ENCODE peak calls at places on chromosomes 3 and 15, in nine cellular contexts. G, Y, J, E, O, H, Q, I and X are unnamed samples.
A peak's percentile ranks its signal among the peaks of the same experiment; 100 is the strongest.

GRCh38 chr3:49609314-49609713 is 55.0 kb downstream of the BSN start:
- DNase-seq in G (no peak), I (no peak), O (no peak), J (no peak), H (no peak), Y (no peak), Q (peak; percentile 17), E (no peak), X (no peak)

GRCh38 chr15:72782993-72783562 is 480 bp downstream of the ADPGK start:
- DNase-seq in J (peak; percentile 55), Q (no peak), E (peak; percentile 69), Y (no peak), O (peak; percentile 66), I (peak; percentile 74), G (no peak), H (no peak), X (no peak)

GRCh38 chr3:126999383-126999782 is 16.5 kb downstream of the PLXNA1 start:
- DNase-seq in E (no peak), Q (no peak), I (no peak), Y (no peak), G (no peak), H (no peak), O (no peak), J (no peak), X (no peak)

GRCh38 chr3:168249539-168250414 is 154.1 kb upstream of the GOLIM4 start:
- DNase-seq in Y (peak; percentile 90), G (peak; percentile 28), J (peak; percentile 74), O (peak; percentile 32), H (peak; percentile 95), I (peak; percentile 91), Q (peak; percentile 73), E (peak; percentile 70), X (no peak)

GRCh38 chr3:52056521-52056967 is at the start of gene DUSP7:
- DNase-seq in J (peak; percentile 79), G (no peak), E (peak; percentile 82), Q (peak; percentile 84), O (peak; percentile 91), I (peak; percentile 80), H (no peak), Y (peak; percentile 82), X (peak; percentile 41)

GRCh38 chr3:16290007-16290826 is 25.2 kb downstream of the OXNAD1 start:
- DNase-seq in G (peak; percentile 40), J (no peak), H (no peak), I (peak; percentile 32), E (no peak), Y (peak; percentile 50), Q (no peak), O (no peak), X (peak; percentile 52)

GRCh38 chr3:24598691-24599090 is 104.0 kb upstream of the THRB start:
- DNase-seq in O (no peak), Y (no peak), G (no peak), E (no peak), H (no peak), J (no peak), Q (no peak), I (no peak), X (no peak)

GRCh38 chr15:88535100-88535499 is 11.4 kb downstream of the DET1 start:
- DNase-seq in E (no peak), Y (no peak), J (no peak), Q (no peak), H (no peak), G (no peak), O (no peak), I (no peak), X (no peak)

GRCh38 chr3:131549340-131549739 is 46.6 kb upstream of the MRPL3 start:
- DNase-seq in Q (no peak), Y (no peak), J (no peak), E (no peak), I (peak; percentile 46), O (no peak), H (no peak), G (no peak), X (no peak)
- TF ChIP-seq CTCF in Q (no peak), Y (peak; percentile 35), J (peak; percentile 17), E (no peak), I (peak; percentile 73), O (peak; percentile 28), H (peak; percentile 49), G (peak; percentile 22), X (no peak)

GRCh38 chr15:70266412-70267089 is 168.8 kb upstream of the TLE3 start:
- DNase-seq in H (no peak), G (peak; percentile 49), J (peak; percentile 79), O (no peak), E (peak; percentile 81), Q (peak; percentile 90), I (no peak), Y (no peak), X (no peak)

GRCh38 chr15:70265986-70266385 is 168.3 kb upstream of the TLE3 start:
- DNase-seq in H (no peak), E (no peak), Q (no peak), O (no peak), Y (no peak), G (no peak), J (no peak), I (no peak), X (no peak)

GRCh38 chr15:70264014-70264492 is 166.3 kb upstream of the TLE3 start:
- DNase-seq in O (peak; percentile 72), Y (peak; percentile 70), I (no peak), J (no peak), G (peak; percentile 26), E (no peak), Q (no peak), H (no peak), X (no peak)

GRCh38 chr15:70264738-70265465 is 167.2 kb upstream of the TLE3 start:
- DNase-seq in H (no peak), J (no peak), Q (no peak), G (no peak), E (no peak), O (no peak), I (no peak), Y (no peak), X (no peak)

DNA sequence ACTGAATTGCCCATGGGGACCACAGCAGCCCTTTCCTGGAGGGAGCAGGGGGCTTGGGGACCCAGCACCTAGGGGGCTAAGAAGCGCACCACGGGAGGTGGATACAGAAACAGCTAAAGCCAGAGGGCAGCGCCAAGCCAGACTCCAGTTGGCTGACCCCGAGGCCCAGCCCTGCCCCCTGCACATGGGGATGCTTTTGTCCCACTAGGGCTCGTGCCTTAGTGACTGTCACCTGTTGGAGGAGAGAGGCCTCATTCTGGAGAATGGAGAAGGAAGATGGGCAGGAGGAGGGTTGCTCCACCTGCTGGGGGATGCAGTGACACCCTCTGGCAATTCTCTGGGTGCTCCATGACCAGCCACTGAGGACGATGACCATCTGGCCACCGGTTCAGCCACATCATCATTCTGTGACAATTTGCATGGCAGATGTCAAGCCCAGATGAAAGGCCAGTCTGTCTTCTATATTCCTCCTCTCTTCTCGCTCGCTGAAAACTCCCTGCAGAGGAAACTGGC is 167.8 kb upstream of the TLE3 start:
- DNase-seq in O (no peak), H (no peak), J (no peak), E (no peak), Y (no peak), Q (no peak), G (no peak), I (no peak), X (no peak)
- TF ChIP-seq CTCF in O (no peak), H (peak; percentile 52), J (peak; percentile 39), E (peak; percentile 26), Y (no peak), Q (no peak), G (no peak), I (peak; percentile 16), X (no peak)

DNA sequence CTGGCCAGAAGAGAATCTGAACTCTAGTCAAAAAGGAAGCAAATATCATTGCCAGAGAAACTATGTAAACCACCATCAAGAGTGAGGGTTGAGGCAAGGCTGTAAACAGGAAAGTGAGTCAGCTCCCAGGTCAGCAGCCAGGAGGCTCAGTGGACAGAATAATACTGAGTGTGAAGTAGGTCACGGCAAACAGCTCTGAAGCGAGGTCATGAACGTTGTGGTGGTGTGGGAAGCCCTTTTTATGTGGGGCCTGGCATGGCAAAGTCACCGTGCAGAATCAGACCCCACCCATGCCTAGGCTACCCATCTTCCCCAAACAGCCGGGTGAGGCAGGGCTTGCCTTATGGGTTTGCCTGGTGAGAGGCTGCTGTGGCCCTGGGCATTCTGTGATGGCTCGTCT is 43.9 kb downstream of the THBS1 start:
- DNase-seq in H (no peak), Q (peak; percentile 73), G (peak; percentile 83), Y (no peak), O (no peak), E (peak; percentile 68), I (peak; percentile 80), J (peak; percentile 45), X (peak; percentile 52)
- TF ChIP-seq CTCF in H (peak; percentile 18), Q (no peak), G (peak; percentile 21), Y (no peak), O (no peak), E (no peak), I (no peak), J (peak; percentile 17), X (no peak)

DNA sequence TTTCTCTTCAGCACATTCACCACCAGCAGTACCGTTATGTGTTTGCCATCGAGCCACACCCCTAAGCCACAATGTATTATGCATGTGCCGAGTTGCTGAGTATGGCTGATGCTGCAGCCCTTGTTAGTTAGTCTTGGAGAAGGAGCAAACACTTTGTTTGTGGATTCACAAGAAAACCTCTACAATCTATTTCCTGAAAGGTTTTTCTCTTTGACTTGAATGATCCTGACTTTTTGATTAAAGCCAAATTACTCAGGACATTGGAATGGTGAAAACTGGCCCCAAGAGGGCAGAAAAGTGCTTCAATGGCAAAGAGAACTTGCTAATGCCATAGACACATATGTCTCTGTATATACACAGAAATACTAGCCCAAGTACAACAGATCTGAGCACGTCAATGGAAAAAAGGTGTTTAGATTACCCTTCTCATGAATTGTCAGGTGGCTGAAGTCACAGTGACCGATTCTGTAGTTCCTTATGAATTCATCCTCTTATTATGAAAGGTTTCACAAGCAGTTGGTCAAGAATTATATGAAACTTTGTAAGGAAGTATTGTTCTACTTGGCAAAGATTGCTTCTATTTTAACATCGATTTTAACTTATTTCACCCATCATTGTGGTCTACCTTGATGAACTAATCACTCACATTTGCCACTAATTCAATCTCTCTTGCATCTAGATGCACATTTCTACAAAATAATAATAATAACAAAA is 103.0 kb downstream of the P3H2 start:
- DNase-seq in Y (no peak), I (no peak), O (no peak), G (peak; percentile 72), H (no peak), J (no peak), E (no peak), Q (no peak), X (no peak)
- TF ChIP-seq CTCF in Y (no peak), I (peak; percentile 20), O (no peak), G (peak; percentile 52), H (peak; percentile 83), J (peak; percentile 34), E (peak; percentile 7), Q (peak; percentile 23), X (no peak)

GRCh38 chr3:57582470-57583168 is 14.5 kb downstream of the ARF4 start:
- DNase-seq in O (no peak), Y (no peak), E (no peak), G (no peak), H (no peak), I (peak; percentile 54), Q (no peak), J (no peak), X (no peak)
- TF ChIP-seq CTCF in O (peak; percentile 30), Y (no peak), E (no peak), G (peak; percentile 22), H (peak; percentile 57), I (peak; percentile 39), Q (no peak), J (peak; percentile 25), X (no peak)

GRCh38 chr3:180594631-180595348 is 7.2 kb upstream of the TTC14 start:
- DNase-seq in I (peak; percentile 44), J (no peak), O (no peak), G (peak; percentile 39), E (no peak), Q (no peak), Y (no peak), H (no peak), X (no peak)
- TF ChIP-seq CTCF in I (peak; percentile 75), J (peak; percentile 37), O (no peak), G (peak; percentile 46), E (no peak), Q (no peak), Y (peak; percentile 53), H (peak; percentile 81), X (no peak)